ENCODE peak calls at places on chromosomes 1 and 21, in eight cellular contexts. C, P, E, N, Q, F, V and R are unnamed samples.

GRCh38 chr1:206635983-206636354 is 633 bp downstream of the DYRK3 start:
- DNase-seq in C (no peak), P (peak), E (no peak), N (no peak), Q (peak), F (no peak), V (no peak), R (no peak)

GRCh38 chr1:178004926-178005391 is 35.1 kb upstream of the SEC16B start:
- DNase-seq in C (no peak), P (peak), E (no peak), N (no peak), Q (peak), F (no peak), V (no peak), R (no peak)

GRCh38 chr1:93042134-93042821 is 36.8 kb upstream of the MTF2 start:
- DNase-seq in C (no peak), P (no peak), E (no peak), N (no peak), Q (no peak), F (no peak), V (no peak), R (no peak)

GRCh38 chr1:69700770-69701169 is 133.0 kb downstream of the LRRC7 start:
- DNase-seq in C (peak), P (peak), E (no peak), N (no peak), Q (peak), F (peak), V (no peak), R (no peak)

GRCh38 chr1:18901952-18902522 is 318 bp downstream of the ALDH4A1 start:
- DNase-seq in C (no peak), P (no peak), E (peak), N (no peak), Q (no peak), F (peak), V (no peak), R (no peak)

GRCh38 chr1:203835476-203835875 is 25.9 kb upstream of the SNRPE start:
- DNase-seq in C (no peak), P (no peak), E (no peak), N (no peak), Q (no peak), F (no peak), V (no peak), R (no peak)

GRCh38 chr1:245301162-245301580 is 146.4 kb downstream of the KIF26B start:
- DNase-seq in C (no peak), P (no peak), E (no peak), N (no peak), Q (no peak), F (peak), V (peak), R (no peak)

GRCh38 chr1:157418659-157419058 is 133.7 kb downstream of the FCRL5 start:
- DNase-seq in C (no peak), P (no peak), E (no peak), N (no peak), Q (peak), F (no peak), V (no peak), R (no peak)

GRCh38 chr1:212899845-212900244 is 41.8 kb downstream of the FLVCR1 start:
- DNase-seq in C (no peak), P (no peak), E (no peak), N (no peak), Q (no peak), F (no peak), V (no peak), R (no peak)

GRCh38 chr21:19535356-19535755 is 1131.8 kb upstream of the TMPRSS15 start:
- DNase-seq in C (no peak), P (no peak), E (no peak), N (no peak), Q (no peak), F (no peak), V (no peak), R (no peak)

GRCh38 chr1:38129971-38130370 is 83.4 kb upstream of the POU3F1 start:
- DNase-seq in C (peak), P (no peak), E (no peak), N (no peak), Q (no peak), F (peak), V (no peak), R (no peak)

GRCh38 chr1:194181845-194182244 is 995.4 kb upstream of the B3GALT2 start:
- DNase-seq in C (no peak), P (no peak), E (no peak), N (no peak), Q (no peak), F (no peak), V (no peak), R (no peak)

GRCh38 chr1:234409328-234409727 is 36.1 kb downstream of the COA6 start:
- DNase-seq in C (no peak), P (no peak), E (no peak), N (no peak), Q (no peak), F (no peak), V (no peak), R (no peak)

GRCh38 chr1:234413975-234414374 is 40.7 kb downstream of the COA6 start:
- DNase-seq in C (no peak), P (no peak), E (no peak), N (no peak), Q (no peak), F (no peak), V (no peak), R (no peak)

GRCh38 chr1:234413485-234413884 is 40.2 kb downstream of the COA6 start:
- DNase-seq in C (no peak), P (no peak), E (no peak), N (no peak), Q (no peak), F (no peak), V (no peak), R (no peak)

GRCh38 chr1:234408757-234409156 is 35.5 kb downstream of the COA6 start:
- DNase-seq in C (no peak), P (no peak), E (no peak), N (no peak), Q (no peak), F (no peak), V (no peak), R (no peak)

DNA sequence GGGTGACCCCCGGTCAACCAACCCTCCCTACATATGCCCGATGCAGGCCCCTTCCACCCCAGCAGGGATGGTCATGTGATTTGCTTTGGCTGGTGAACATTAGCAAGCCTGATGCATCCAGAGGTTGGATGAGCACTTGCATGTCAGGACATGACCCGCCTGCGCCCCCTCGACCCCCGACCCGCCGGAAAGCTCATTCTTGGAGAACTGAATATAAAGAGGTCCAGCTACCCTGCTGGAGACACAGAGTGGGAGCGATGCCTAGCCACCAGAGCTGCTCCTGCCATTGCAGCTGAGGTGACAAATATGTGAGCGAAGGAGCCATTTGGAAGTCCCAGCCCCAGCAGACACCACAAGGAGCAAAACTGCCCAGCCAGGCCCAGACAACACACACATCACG is 39.6 kb downstream of the COA6 start:
- DNase-seq in C (no peak), P (no peak), E (no peak), N (no peak), Q (no peak), F (no peak), V (no peak), R (no peak)
- H3K4me3 ChIP-seq in C (no peak), P (no peak), E (no peak), N (no peak), Q (no peak), F (no peak), V (no peak), R (no peak)

GRCh38 chr1:2098301-2098698 is 48.1 kb downstream of the PRKCZ start:
- DNase-seq in C (no peak), P (no peak), E (no peak), N (no peak), Q (no peak), F (no peak), V (no peak), R (no peak)

GRCh38 chr1:2093636-2094035 is 43.4 kb downstream of the PRKCZ start:
- DNase-seq in C (no peak), P (no peak), E (no peak), N (no peak), Q (no peak), F (no peak), V (no peak), R (no peak)

GRCh38 chr1:2095394-2095793 is 45.2 kb downstream of the PRKCZ start:
- DNase-seq in C (no peak), P (no peak), E (no peak), N (no peak), Q (no peak), F (no peak), V (no peak), R (no peak)

GRCh38 chr1:2097386-2098300 is 47.4 kb downstream of the PRKCZ start:
- DNase-seq in C (no peak), P (no peak), E (no peak), N (no peak), Q (peak), F (no peak), V (no peak), R (no peak)

GRCh38 chr1:2095981-2096736 is 45.9 kb downstream of the PRKCZ start:
- DNase-seq in C (no peak), P (no peak), E (no peak), N (no peak), Q (no peak), F (no peak), V (no peak), R (no peak)
- TF ChIP-seq CTCF in C (no peak), P (no peak), E (no peak), N (no peak), Q (no peak), F (no peak), V (no peak), R (no peak)

GRCh38 chr1:10511494-10511885 is 36.7 kb downstream of the PEX14 start:
- DNase-seq in C (peak), P (no peak), E (no peak), N (no peak), Q (no peak), F (no peak), V (no peak), R (no peak)
- H3K4me3 ChIP-seq in C (no peak), P (no peak), E (no peak), N (no peak), Q (no peak), F (no peak), V (no peak), R (no peak)

GRCh38 chr1:6785318-6785712 is at the start of gene CAMTA1:
- DNase-seq in C (no peak), P (no peak), E (no peak), N (no peak), Q (no peak), F (no peak), V (no peak), R (no peak)

GRCh38 chr1:6783221-6783620 is 2.0 kb upstream of the CAMTA1 start:
- DNase-seq in C (no peak), P (no peak), E (no peak), N (no peak), Q (peak), F (no peak), V (no peak), R (no peak)

GRCh38 chr1:6783956-6784559 is 1.2 kb upstream of the CAMTA1 start:
- DNase-seq in C (no peak), P (peak), E (no peak), N (no peak), Q (no peak), F (peak), V (no peak), R (no peak)

GRCh38 chr1:6784560-6785317 is 515 bp upstream of the CAMTA1 start:
- DNase-seq in C (peak), P (peak), E (peak), N (peak), Q (peak), F (peak), V (peak), R (peak)

DNA sequence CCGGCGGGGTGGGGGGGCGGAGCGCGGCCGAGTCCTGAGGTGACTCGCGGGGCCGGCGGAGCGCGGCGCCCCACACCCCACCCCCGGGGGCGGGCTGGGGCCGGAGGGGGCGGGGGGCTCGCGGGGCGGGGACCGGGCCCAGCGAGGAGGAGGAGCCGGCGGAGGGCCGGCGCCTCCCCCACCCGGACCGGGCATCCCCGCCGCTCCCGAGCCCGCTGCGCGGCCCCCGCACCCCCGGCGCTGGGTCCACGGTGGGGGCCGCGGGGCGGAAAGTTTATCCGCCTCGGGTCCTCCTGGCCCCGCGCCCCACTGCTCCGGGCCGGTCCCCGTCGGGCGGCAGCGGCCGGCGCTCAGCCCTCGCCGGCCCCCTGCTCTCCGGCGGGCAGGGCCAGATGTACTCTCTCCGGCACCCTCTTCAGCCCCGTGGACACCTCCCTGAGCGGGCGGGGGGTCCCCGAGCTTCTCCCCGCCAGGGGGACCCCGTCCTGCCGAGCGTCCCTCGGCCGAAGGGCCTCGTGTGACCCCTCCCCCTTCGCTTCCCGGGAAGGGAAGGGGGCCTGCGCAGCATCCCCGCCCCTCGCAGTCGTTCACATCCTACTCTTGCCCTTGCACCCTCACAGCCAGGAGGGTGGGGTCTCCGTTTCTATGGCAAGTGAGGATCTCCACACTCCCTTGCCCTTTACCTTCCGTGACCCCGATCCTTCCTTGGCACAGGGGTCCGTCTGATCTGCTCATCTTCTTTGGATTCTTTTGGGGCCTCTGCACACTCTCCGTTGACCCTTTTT is 659 bp downstream of the CAMTA1 start:
- DNase-seq in C (peak), P (peak), E (peak), N (no peak), Q (peak), F (peak), V (peak), R (no peak)
- TF ChIP-seq CTCF in C (peak), P (peak), E (peak), N (peak), Q (no peak), F (no peak), V (no peak), R (peak)

GRCh38 chr1:197466813-197467212 is 198.8 kb downstream of the CRB1 start:
- DNase-seq in C (no peak), P (no peak), E (no peak), N (no peak), Q (no peak), F (no peak), V (no peak), R (no peak)

GRCh38 chr1:197464039-197464438 is 196.0 kb downstream of the CRB1 start:
- DNase-seq in C (no peak), P (peak), E (peak), N (peak), Q (no peak), F (peak), V (peak), R (no peak)

GRCh38 chr1:197467881-197468280 is 199.8 kb downstream of the CRB1 start:
- DNase-seq in C (no peak), P (peak), E (no peak), N (no peak), Q (no peak), F (peak), V (no peak), R (no peak)

GRCh38 chr1:197463142-197463541 is 195.1 kb downstream of the CRB1 start:
- DNase-seq in C (no peak), P (no peak), E (no peak), N (no peak), Q (no peak), F (no peak), V (no peak), R (no peak)

DNA sequence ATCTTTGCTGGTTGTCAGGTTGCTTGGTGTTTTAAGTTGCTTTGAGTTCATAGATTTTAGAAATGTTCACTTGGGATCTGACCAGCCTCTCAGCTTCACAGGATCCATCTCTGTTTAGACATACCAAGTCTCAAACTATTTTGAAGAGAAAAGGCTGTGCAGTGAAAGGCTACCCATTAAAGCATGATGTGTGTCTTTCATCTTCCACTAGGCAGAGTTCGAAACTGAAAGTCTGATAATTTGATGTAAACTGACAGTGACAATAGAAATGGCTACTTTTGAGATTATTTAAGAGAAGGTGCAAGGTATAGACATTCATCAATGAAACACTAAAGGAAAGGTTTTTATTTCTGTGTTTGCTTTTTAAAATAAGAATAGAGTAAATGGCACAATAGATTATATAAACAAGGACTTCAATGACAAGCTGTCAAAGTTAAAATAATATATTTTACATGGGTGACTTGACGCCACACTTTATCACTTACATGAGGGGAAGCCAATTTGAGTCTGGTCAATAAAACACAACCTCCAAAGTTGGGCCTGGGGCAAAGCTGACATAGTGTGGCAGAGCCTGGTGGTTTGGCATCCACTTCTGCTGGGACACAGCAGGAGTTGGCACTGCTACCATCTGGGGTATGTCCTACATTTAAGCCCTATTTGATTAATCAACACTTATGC is 197.6 kb downstream of the CRB1 start:
- DNase-seq in C (no peak), P (no peak), E (no peak), N (no peak), Q (no peak), F (no peak), V (no peak), R (no peak)
- H3K4me3 ChIP-seq in C (no peak), P (no peak), E (no peak), N (no peak), Q (no peak), F (no peak), V (no peak), R (no peak)

GRCh38 chr1:209368864-209369598 is 214.5 kb upstream of the CAMK1G start:
- DNase-seq in C (no peak), P (peak), E (peak), N (peak), Q (peak), F (peak), V (peak), R (no peak)

GRCh38 chr1:209370616-209371015 is 212.9 kb upstream of the CAMK1G start:
- DNase-seq in C (no peak), P (no peak), E (no peak), N (no peak), Q (peak), F (no peak), V (no peak), R (no peak)

GRCh38 chr1:209363112-209363511 is 220.4 kb upstream of the CAMK1G start:
- DNase-seq in C (peak), P (no peak), E (no peak), N (no peak), Q (peak), F (no peak), V (no peak), R (peak)

GRCh38 chr1:209364716-209365115 is 218.8 kb upstream of the CAMK1G start:
- DNase-seq in C (no peak), P (no peak), E (no peak), N (no peak), Q (peak), F (no peak), V (no peak), R (no peak)

DNA sequence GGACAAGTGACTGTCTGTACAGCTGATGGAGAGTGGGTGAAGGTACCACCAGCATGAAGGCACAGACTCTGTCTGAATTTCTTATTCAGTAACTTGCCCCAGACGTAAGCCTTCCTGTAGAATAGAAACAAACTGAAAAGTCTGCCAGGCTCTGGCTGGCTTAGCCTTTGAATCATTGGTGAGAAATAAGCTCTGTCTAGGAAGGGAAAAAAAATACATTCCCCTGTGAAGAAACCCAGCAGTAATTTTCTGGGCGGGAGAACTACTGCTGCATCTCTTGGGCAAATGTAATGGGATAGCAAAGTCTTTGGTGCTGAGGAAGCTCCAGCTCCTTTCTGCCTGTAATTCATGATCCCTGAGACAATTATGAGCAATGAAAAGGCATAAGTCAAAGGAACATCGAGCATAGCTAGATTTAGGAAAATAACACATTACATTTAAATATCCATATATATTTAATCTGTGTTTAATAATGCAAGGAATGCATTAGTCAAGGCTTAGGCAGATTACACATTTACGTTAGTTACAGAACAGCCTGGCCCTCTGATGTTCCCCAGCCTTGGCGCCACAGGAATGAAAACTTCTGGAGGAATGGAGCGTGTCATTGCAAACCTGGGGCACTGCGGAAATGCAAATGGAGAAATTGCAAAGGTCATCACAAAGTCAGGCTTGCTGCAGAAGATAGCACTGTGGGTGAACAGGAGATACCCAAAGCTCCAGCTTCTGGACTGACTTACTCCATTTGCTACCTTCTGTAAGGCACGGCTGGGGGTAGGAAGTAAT is 216.3 kb upstream of the CAMK1G start:
- DNase-seq in C (no peak), P (peak), E (no peak), N (no peak), Q (peak), F (peak), V (no peak), R (no peak)
- TF ChIP-seq CTCF in C (no peak), P (no peak), E (no peak), N (no peak), Q (no peak), F (no peak), V (no peak), R (no peak)

GRCh38 chr1:30757976-30758688 is 558 bp upstream of the LAPTM5 start:
- DNase-seq in C (no peak), P (no peak), E (no peak), N (no peak), Q (no peak), F (no peak), V (no peak), R (no peak)
- H3K4me3 ChIP-seq in C (no peak), P (no peak), E (no peak), N (no peak), Q (no peak), F (no peak), V (no peak), R (no peak)

GRCh38 chr1:1437904-1438376 is 2.5 kb downstream of the VWA1 start:
- DNase-seq in C (no peak), P (no peak), E (no peak), N (no peak), Q (no peak), F (no peak), V (no peak), R (no peak)
- TF ChIP-seq CTCF in C (no peak), P (no peak), E (no peak), N (no peak), Q (no peak), F (no peak), V (no peak), R (no peak)

GRCh38 chr1:211639500-211640361 is 35.7 kb downstream of the NEK2 start:
- DNase-seq in C (peak), P (peak), E (no peak), N (peak), Q (peak), F (peak), V (no peak), R (no peak)
- H3K4me3 ChIP-seq in C (no peak), P (peak), E (no peak), N (no peak), Q (no peak), F (no peak), V (no peak), R (no peak)